ENCODE peak calls at places on chromosomes 1 and 21, in six cellular contexts. W, O, A, Q, J and P are unnamed samples.

GRCh38 chr1:218938259-218938658 is 235.4 kb upstream of the LYPLAL1 start:
- DNase-seq in W (no peak), O (no peak), A (no peak), Q (no peak), J (no peak), P (no peak)

GRCh38 chr21:34200288-34200905 is 127.0 kb downstream of the MRPS6 start:
- DNase-seq in W (no peak), O (no peak), A (no peak), Q (no peak), J (no peak), P (no peak)

GRCh38 chr1:186828612-186829542 is at the start of gene PLA2G4A:
- DNase-seq in W (peak), O (peak), A (peak), Q (no peak), J (peak), P (no peak)

GRCh38 chr21:37149411-37149810 is 76.4 kb downstream of the TTC3 start:
- DNase-seq in W (no peak), O (no peak), A (no peak), Q (peak), J (no peak), P (no peak)

GRCh38 chr1:101282314-101283087 is 45.7 kb downstream of the S1PR1 start:
- DNase-seq in W (no peak), O (no peak), A (no peak), Q (no peak), J (no peak), P (no peak)

GRCh38 chr1:203090667-203091320 is 5.0 kb upstream of the MYOG start:
- DNase-seq in W (no peak), O (no peak), A (no peak), Q (no peak), J (no peak), P (no peak)

GRCh38 chr1:226993676-226994356 is 53.7 kb downstream of the COQ8A start:
- DNase-seq in W (no peak), O (no peak), A (no peak), Q (no peak), J (no peak), P (no peak)

GRCh38 chr1:9018372-9018771 is 7.9 kb downstream of the SLC2A7 start:
- DNase-seq in W (no peak), O (peak), A (no peak), Q (no peak), J (no peak), P (no peak)

GRCh38 chr21:21436012-21436545 is 437.9 kb downstream of the NCAM2 start:
- DNase-seq in W (no peak), O (no peak), A (no peak), Q (no peak), J (no peak), P (no peak)

GRCh38 chr21:42164064-42164789 is 54.7 kb upstream of the ABCG1 start:
- DNase-seq in W (peak), O (peak), A (peak), Q (no peak), J (peak), P (no peak)

GRCh38 chr1:170537798-170538503 is 6.0 kb downstream of the GORAB start:
- DNase-seq in W (no peak), O (no peak), A (no peak), Q (no peak), J (no peak), P (no peak)

GRCh38 chr1:27600500-27601175 is 3.3 kb downstream of the AHDC1 start:
- DNase-seq in W (no peak), O (no peak), A (no peak), Q (no peak), J (no peak), P (no peak)

GRCh38 chr1:983736-984475 is 2.0 kb upstream of the PERM1 start:
- DNase-seq in W (peak), O (peak), A (peak), Q (no peak), J (no peak), P (peak)

GRCh38 chr1:30446508-30446907 is 276.9 kb downstream of the MATN1 start:
- DNase-seq in W (no peak), O (no peak), A (peak), Q (no peak), J (no peak), P (no peak)

GRCh38 chr1:233777571-233777970 is 126.9 kb upstream of the SLC35F3 start:
- DNase-seq in W (no peak), O (no peak), A (no peak), Q (no peak), J (no peak), P (no peak)
- H3K27ac ChIP-seq in W (no peak), O (no peak), A (no peak), Q (no peak), J (no peak), P (no peak)

GRCh38 chr21:7933923-7934322 is 2587.5 kb upstream of the TPTE start:
- DNase-seq in W (no peak), O (no peak), A (no peak), Q (no peak), J (no peak), P (no peak)
- H3K4me3 ChIP-seq in W (no peak), O (no peak), A (no peak), Q (no peak), J (no peak), P (no peak)

DNA sequence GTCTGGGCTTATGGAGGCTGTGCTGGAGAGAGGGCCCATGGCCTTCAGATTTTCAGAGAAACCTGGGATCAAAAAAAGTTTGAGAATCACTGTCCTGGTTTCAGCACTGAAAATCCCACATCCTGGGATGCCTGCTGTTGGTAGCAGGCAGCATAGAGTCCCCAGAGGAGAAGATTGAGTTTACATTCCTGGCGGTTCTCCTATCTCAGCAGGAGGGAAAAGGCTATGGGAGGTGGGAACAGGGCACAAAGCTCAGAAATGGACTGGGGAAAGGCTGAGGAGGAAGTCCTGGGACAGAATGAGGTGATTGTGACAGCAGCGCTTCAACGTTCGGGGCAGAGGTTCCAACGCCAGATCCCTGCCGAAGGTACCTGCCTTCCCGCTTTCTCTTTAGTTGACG is 103.4 kb downstream of the ETS2 start:
- DNase-seq in W (no peak), O (no peak), A (no peak), Q (no peak), J (no peak), P (no peak)
- H3K27ac ChIP-seq in W (peak), O (peak), A (no peak), Q (no peak), J (no peak), P (no peak)

GRCh38 chr1:172343246-172344099 is 77.0 kb upstream of the C1orf105 start:
- DNase-seq in W (no peak), O (no peak), A (no peak), Q (peak), J (no peak), P (no peak)
- H3K4me3 ChIP-seq in W (no peak), O (peak), A (no peak), Q (peak), J (no peak), P (no peak)

GRCh38 chr1:248521856-248522255 is 14.0 kb downstream of the OR2G6 start:
- DNase-seq in W (no peak), O (no peak), A (no peak), Q (no peak), J (no peak), P (no peak)
- H3K27ac ChIP-seq in W (no peak), O (no peak), A (no peak), Q (no peak), J (no peak), P (no peak)

DNA sequence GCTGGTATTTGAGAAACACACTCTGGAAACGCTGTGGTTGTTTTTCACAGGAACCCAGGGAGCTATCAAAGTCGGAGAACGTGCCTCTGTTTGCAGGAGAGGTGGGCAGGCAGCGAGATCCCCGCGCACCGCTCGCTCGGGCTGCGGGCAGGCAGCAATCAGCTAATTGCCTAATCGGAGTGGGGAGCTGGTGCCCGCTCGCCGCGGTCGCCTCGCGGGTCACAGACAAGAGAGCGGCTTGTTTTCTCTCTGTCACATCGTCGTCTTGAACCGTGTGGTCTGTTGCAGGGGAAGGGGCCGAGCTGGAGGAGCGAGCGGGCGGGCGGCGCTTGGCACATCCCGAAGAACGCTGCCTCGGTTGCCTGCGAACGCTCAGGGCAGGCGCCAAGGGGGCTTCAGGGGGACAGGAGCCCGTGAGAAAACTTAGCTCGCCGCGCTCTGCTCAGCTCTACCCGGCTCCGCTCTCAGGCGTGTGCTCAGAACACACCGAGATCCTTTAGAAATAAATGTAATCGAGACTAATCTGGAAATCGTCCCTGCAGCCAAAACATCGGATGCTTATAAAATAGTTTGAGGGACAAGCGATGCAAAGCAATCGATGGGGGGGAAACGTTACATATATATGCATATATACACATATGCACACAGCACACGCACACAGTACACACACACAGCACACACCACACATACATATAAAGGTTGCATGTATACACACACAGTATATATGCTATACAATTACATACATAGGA is 93.6 kb upstream of the SMYD2 start:
- DNase-seq in W (no peak), O (no peak), A (no peak), Q (no peak), J (no peak), P (no peak)
- H3K4me3 ChIP-seq in W (no peak), O (peak), A (no peak), Q (peak), J (no peak), P (no peak)